ENCODE peak calls at places on chromosomes 11 and 22, in seven cellular contexts. P is stimulated activated CD8-positive, alpha-beta memory T cell treated with anti-CD3 and anti-CD28 coated beads, Interleukin-2, amount 100 ng/mL, for 1 hour; I is naive thymus-derived CD8-positive, alpha-beta T cell; J is T-helper 17 cell; Y is putamen; O is activated T-helper 1 cell treated with anti-CD3 and anti-CD28 coated beads, Interleukin-12 subunit alpha, Interleukin-12 subunit beta, Interleukin-2, Interleukin-4 antibody, amounts not matched to agents 30 ng/mL and 10 ng/mL and 1 ng/mL, durations not matched to agents 14 hours and 24 hours and 36 hours; T is left ventricle myocardium inferior. B is an unnamed sample.

GRCh38 chr22:20243545-20244249 is 24.4 kb downstream of the RTN4R start:
- DNase-seq in P (peak; percentile 18), I (peak; percentile 55), J (peak; percentile 29), Y (peak; percentile 82), O (peak; percentile 54), T (peak; percentile 75), B (peak; percentile 83)

GRCh38 chr11:79381036-79381435 is 59.8 kb downstream of the TENM4 start:
- DNase-seq in P (no peak), I (no peak), J (no peak), Y (no peak), O (no peak), T (no peak), B (no peak)

GRCh38 chr11:11534981-11535380 is 86.8 kb downstream of the GALNT18 start:
- DNase-seq in P (no peak), I (no peak), J (no peak), Y (no peak), O (no peak), T (no peak), B (no peak)

GRCh38 chr22:30460147-30460546 is 11.7 kb downstream of the SEC14L3 start:
- DNase-seq in P (no peak), I (no peak), J (no peak), Y (no peak), O (no peak), T (no peak), B (no peak)

GRCh38 chr11:2903672-2904011 is 18.1 kb upstream of the CDKN1C start:
- DNase-seq in P (no peak), I (no peak), J (no peak), Y (no peak), O (no peak), T (no peak), B (no peak)

GRCh38 chr11:112644410-112645131 is 316.6 kb upstream of the NCAM1 start:
- DNase-seq in P (no peak), I (no peak), J (no peak), Y (no peak), O (no peak), T (no peak), B (no peak)

GRCh38 chr11:6618117-6619020 is 853 bp downstream of the TPP1 start:
- DNase-seq in P (peak; percentile 54), I (peak; percentile 32), J (peak; percentile 25), Y (peak; percentile 56), O (peak; percentile 37), T (no peak), B (peak; percentile 87)

GRCh38 chr11:112632866-112633505 is 328.2 kb upstream of the NCAM1 start:
- DNase-seq in P (no peak), I (no peak), J (no peak), Y (no peak), O (no peak), T (no peak), B (no peak)

GRCh38 chr11:95307310-95307709 is 76.3 kb upstream of the SESN3 start:
- DNase-seq in P (no peak), I (no peak), J (no peak), Y (no peak), O (no peak), T (no peak), B (no peak)

GRCh38 chr22:39675907-39676306 is 105.4 kb downstream of the CACNA1I start:
- DNase-seq in P (no peak), I (no peak), J (no peak), Y (peak; percentile 29), O (no peak), T (no peak), B (peak; percentile 19)

GRCh38 chr11:134120143-134120850 is 51.4 kb downstream of the JAM3 start:
- DNase-seq in P (no peak), I (no peak), J (no peak), Y (peak; percentile 76), O (no peak), T (peak; percentile 53), B (peak; percentile 78)

GRCh38 chr11:44957051-44957515 is 6.4 kb upstream of the TP53I11 start:
- DNase-seq in P (no peak), I (no peak), J (no peak), Y (no peak), O (no peak), T (peak; percentile 40), B (no peak)

GRCh38 chr22:43829904-43830851 is 18.1 kb upstream of the EFCAB6 start:
- DNase-seq in P (no peak), I (no peak), J (no peak), Y (no peak), O (no peak), T (peak; percentile 87), B (no peak)

GRCh38 chr22:41469218-41469851 is 418 bp downstream of the ACO2 start:
- DNase-seq in P (peak; percentile 11), I (no peak), J (no peak), Y (no peak), O (no peak), T (peak; percentile 41), B (peak; percentile 38)

B was measured in Ammon's horn.